ENCODE peak calls at places on chromosomes 6 and 20, in eight cellular contexts. F, M, X, Y, U, P, C and A are unnamed samples.

GRCh38 chr20:37651932-37652331 is 41.9 kb upstream of the CTNNBL1 start:
- DNase-seq in F (no peak), M (peak; percentile 26), X (peak; percentile 18), Y (peak; percentile 83), U (peak; percentile 17), P (peak; percentile 84), C (peak; percentile 55), A (no peak)

GRCh38 chr20:5000263-5001173 is 792 bp downstream of the SLC23A2 start:
- DNase-seq in F (no peak), M (peak; percentile 41), X (no peak), Y (peak; percentile 62), U (no peak), P (peak; percentile 89), C (no peak), A (peak; percentile 52)

GRCh38 chr6:48765352-48765961 is 654.5 kb upstream of the PTCHD4 start:
- DNase-seq in F (no peak), M (no peak), X (no peak), Y (peak; percentile 77), U (peak; percentile 58), P (no peak), C (peak; percentile 50), A (peak; percentile 41)

GRCh38 chr6:83108378-83108777 is 40.9 kb downstream of the DOP1A start:
- DNase-seq in F (no peak), M (no peak), X (no peak), Y (no peak), U (no peak), P (no peak), C (no peak), A (no peak)

GRCh38 chr6:22632561-22632960 is 63.2 kb downstream of the HDGFL1 start:
- DNase-seq in F (no peak), M (no peak), X (no peak), Y (peak; percentile 82), U (no peak), P (no peak), C (no peak), A (no peak)

GRCh38 chr6:42428326-42429041 is 23.2 kb downstream of the TRERF1 start:
- DNase-seq in F (no peak), M (peak; percentile 55), X (no peak), Y (peak; percentile 27), U (no peak), P (peak; percentile 71), C (peak; percentile 71), A (peak; percentile 43)

GRCh38 chr6:133973109-133973971 is 20.3 kb downstream of the TBPL1 start:
- DNase-seq in F (no peak), M (no peak), X (peak; percentile 39), Y (peak; percentile 58), U (peak; percentile 31), P (no peak), C (peak; percentile 53), A (no peak)

GRCh38 chr6:43942616-43943015 is 172.6 kb downstream of the VEGFA start:
- DNase-seq in F (no peak), M (no peak), X (no peak), Y (no peak), U (no peak), P (no peak), C (no peak), A (no peak)

GRCh38 chr6:149147939-149148718 is 169.4 kb upstream of the TAB2 start:
- DNase-seq in F (no peak), M (no peak), X (no peak), Y (no peak), U (no peak), P (no peak), C (peak; percentile 34), A (no peak)

GRCh38 chr20:31596831-31597482 is 8.1 kb upstream of the ID1 start:
- DNase-seq in F (no peak), M (no peak), X (no peak), Y (no peak), U (no peak), P (no peak), C (no peak), A (no peak)

GRCh38 chr20:22333885-22334545 is 250.4 kb downstream of the FOXA2 start:
- DNase-seq in F (no peak), M (peak; percentile 19), X (peak; percentile 96), Y (peak; percentile 83), U (peak; percentile 40), P (no peak), C (peak; percentile 68), A (peak; percentile 49)

GRCh38 chr20:63326314-63327228 is 33.6 kb downstream of the COL20A1 start:
- DNase-seq in F (no peak), M (no peak), X (no peak), Y (no peak), U (no peak), P (no peak), C (peak; percentile 29), A (no peak)

GRCh38 chr20:50713677-50714101 is 17.7 kb upstream of the PARD6B start:
- DNase-seq in F (no peak), M (no peak), X (no peak), Y (peak; percentile 49), U (no peak), P (no peak), C (no peak), A (no peak)

GRCh38 chr6:41785254-41785653 is 2.2 kb upstream of the TOMM6 start:
- DNase-seq in F (no peak), M (no peak), X (no peak), Y (no peak), U (no peak), P (peak; percentile 80), C (no peak), A (no peak)

DNA sequence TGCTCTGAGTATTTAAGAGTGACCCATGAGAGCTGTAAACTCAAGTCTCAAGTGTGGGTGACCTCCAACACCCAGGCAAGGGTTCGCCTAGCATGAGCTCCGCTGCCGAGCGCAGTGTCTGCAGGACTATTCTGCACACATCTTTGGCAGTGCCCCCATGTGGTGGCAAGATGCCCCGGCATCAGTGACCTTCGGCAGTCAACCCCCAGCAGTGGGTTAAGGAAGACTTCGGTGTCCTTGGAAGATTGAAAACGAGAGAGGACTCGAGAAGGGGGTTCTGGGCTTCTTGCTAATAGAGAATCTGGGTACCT is 43.1 kb downstream of the RBM38 start:
- DNase-seq in F (no peak), M (no peak), X (no peak), Y (peak; percentile 36), U (no peak), P (peak; percentile 85), C (peak; percentile 22), A (no peak)
- TF ChIP-seq CTCF in F (no peak), M (no peak), X (no peak), Y (peak; percentile 38), U (peak; percentile 17), P (no peak), C (peak; percentile 1), A (no peak)

DNA sequence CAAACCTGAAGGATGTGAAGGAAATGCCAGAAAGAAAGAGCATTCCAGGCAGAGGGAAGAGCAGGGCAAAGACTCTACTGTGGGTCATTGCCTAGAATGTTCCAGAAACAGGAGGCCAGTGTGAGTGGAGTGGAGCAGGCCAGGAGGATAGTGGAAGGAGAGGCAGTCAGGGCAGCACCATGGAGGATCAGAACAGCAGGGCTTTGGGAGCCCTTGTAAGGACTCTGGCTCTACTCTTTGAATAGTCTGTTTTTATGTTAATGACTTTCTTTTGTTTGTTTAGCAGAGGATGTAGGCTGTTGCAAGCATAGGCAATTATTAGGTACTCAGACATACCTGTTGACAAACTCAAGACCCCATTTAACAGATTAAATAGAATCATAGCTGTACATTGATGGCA is 23.6 kb upstream of the FBXL4 start:
- DNase-seq in F (no peak), M (no peak), X (no peak), Y (no peak), U (no peak), P (no peak), C (no peak), A (no peak)
- H3K4me3 ChIP-seq in F (no peak overlapping the region), M (no peak overlapping the region), X (no peak overlapping the region), Y (no peak overlapping the region), U (no peak overlapping the region), P (no peak overlapping the region), C (no peak overlapping the region), A (no peak overlapping the region)

GRCh38 chr20:57401565-57401918 is 10.3 kb downstream of the RBM38 start:
- DNase-seq in F (no peak), M (no peak), X (no peak), Y (no peak), U (no peak), P (no peak), C (no peak), A (no peak)

GRCh38 chr20:57399587-57400261 is 8.5 kb downstream of the RBM38 start:
- DNase-seq in F (no peak), M (peak; percentile 51), X (no peak), Y (no peak), U (no peak), P (peak; percentile 87), C (peak; percentile 92), A (no peak)

GRCh38 chr20:57400821-57401564 is 9.8 kb downstream of the RBM38 start:
- DNase-seq in F (no peak), M (no peak), X (no peak), Y (no peak), U (no peak), P (peak; percentile 95), C (peak; percentile 58), A (no peak)

GRCh38 chr20:57398901-57399535 is 7.8 kb downstream of the RBM38 start:
- DNase-seq in F (no peak), M (no peak), X (no peak), Y (peak; percentile 58), U (no peak), P (peak; percentile 82), C (no peak), A (peak; percentile 33)

DNA sequence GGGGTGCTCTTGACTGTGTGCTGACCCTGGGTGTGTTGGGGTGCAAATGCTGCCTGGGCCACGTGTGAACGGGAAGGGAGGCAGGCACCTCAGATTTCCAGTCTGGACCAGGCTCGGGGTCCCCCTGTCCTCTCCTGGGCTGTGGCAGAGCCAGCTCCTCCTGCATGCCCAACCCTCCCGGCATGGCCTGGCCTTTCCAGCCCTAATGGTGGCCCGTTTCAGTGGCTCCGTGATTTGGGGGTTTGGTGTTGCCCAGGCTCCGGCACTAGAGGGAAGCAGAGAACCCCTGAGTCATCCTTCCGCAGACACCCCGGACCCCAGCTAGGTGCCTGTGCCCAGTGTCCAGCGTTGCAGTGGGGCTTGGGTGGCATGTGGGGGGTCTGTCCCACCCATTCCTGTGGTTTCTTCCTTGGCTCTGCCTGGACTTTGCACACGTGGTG is 9.1 kb downstream of the RBM38 start:
- DNase-seq in F (no peak), M (no peak), X (no peak), Y (no peak), U (no peak), P (peak; percentile 85), C (peak; percentile 60), A (no peak)
- TF ChIP-seq CTCF in F (no peak), M (no peak), X (no peak), Y (peak; percentile 11), U (no peak), P (peak; percentile 25), C (peak; percentile 50), A (no peak)

DNA sequence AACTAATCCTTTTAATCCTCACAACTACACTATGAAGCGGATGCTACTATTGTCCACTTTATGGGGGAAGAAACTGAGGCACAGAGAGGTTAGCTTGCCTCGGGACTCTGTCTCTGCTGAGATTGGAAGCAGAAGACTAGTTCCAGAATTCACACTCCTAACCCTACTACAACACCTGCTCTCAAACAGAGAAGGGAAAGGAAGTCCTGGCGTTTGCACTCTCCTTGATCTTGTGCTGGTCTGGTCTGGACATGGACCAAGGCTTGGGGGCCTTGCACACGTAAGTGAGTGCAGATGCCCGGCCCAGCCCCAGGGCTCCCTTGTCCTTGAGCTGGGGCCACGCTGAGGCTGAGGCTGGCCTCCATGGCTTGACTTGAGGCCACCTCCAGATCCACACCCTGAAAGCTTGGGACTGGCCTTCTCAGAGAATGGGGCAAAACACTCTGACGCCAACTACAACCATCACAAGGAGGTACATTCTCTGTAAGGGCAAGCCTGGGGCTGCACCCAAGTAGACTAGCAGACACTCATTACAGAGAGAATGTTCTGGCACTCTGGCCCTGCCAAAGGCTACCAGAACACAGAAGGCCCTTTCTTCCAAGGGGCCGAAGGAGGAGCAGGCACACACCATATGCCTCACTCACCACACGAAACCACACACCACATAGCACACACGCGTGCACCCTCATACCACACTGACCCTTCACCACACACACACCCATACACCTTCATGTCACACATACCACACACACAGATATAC is 33.3 kb upstream of the EZR start:
- DNase-seq in F (no peak), M (no peak), X (no peak), Y (no peak), U (peak; percentile 65), P (no peak), C (no peak), A (no peak)
- H3K4me3 ChIP-seq in F (no peak overlapping the region), M (no peak overlapping the region), X (peak overlapping the region; percentile 18), Y (no peak overlapping the region), U (no peak overlapping the region), P (peak overlapping the region; percentile 59), C (no peak overlapping the region), A (no peak overlapping the region)